ENCODE peak calls at places on chromosomes 12 and 14, in six cellular contexts. D is neuronal stem cell, U is IMR-90, H is H9, C is trophoblast cell, E is H1. L is an unnamed sample.

GRCh38 chr12:60227916-60228315 is 632.1 kb downstream of the SLC16A7 start:
- DNase-seq in D (no peak), U (no peak), H (no peak), C (no peak), E (no peak), L (no peak)

GRCh38 chr12:48143898-48144297 is 13.4 kb downstream of the ASB8 start:
- DNase-seq in D (no peak), U (no peak), H (no peak), C (peak), E (no peak), L (no peak)

GRCh38 chr14:53526190-53526589 is 373.1 kb upstream of the DDHD1 start:
- DNase-seq in D (no peak), U (peak), H (no peak), C (no peak), E (no peak), L (no peak)

GRCh38 chr14:90857866-90858265 is 41.6 kb upstream of the TTC7B start:
- DNase-seq in D (no peak), U (no peak), H (no peak), C (no peak), E (no peak), L (no peak)

GRCh38 chr12:131432532-131433260 is 278.2 kb upstream of the SFSWAP start:
- DNase-seq in D (no peak), U (no peak), H (no peak), C (no peak), E (no peak), L (no peak)

GRCh38 chr12:88299567-88300101 is 157.5 kb downstream of the TMTC3 start:
- DNase-seq in D (no peak), U (peak), H (no peak), C (peak), E (no peak), L (peak)

GRCh38 chr14:51534623-51535022 is 117.1 kb upstream of the FRMD6 start:
- DNase-seq in D (no peak), U (peak), H (no peak), C (peak), E (no peak), L (peak)

GRCh38 chr12:7113389-7113871 is 4.4 kb upstream of the C1RL start:
- DNase-seq in D (no peak), U (peak), H (no peak), C (peak), E (peak), L (peak)

GRCh38 chr12:32312049-32312670 is 87.2 kb upstream of the FGD4 start:
- DNase-seq in D (peak), U (peak), H (no peak), C (peak), E (no peak), L (peak)

GRCh38 chr12:99111600-99111999 is 466.5 kb downstream of the APAF1 start:
- DNase-seq in D (no peak), U (no peak), H (no peak), C (no peak), E (no peak), L (no peak)

GRCh38 chr14:67137744-67138371 is 51.4 kb upstream of the GARIN2 start:
- DNase-seq in D (no peak), U (peak), H (no peak), C (peak), E (no peak), L (peak)

GRCh38 chr14:56189306-56189705 is 71.1 kb downstream of the PELI2 start:
- DNase-seq in D (no peak), U (peak), H (no peak), C (peak), E (no peak), L (peak)

GRCh38 chr12:645563-646071 is 17.6 kb downstream of the NINJ2 start:
- DNase-seq in D (no peak), U (peak), H (no peak), C (peak), E (no peak), L (peak)

GRCh38 chr12:367972-368371 is 21.1 kb downstream of the KDM5A start:
- DNase-seq in D (no peak), U (no peak), H (no peak), C (no peak), E (no peak), L (no peak)

GRCh38 chr14:91737619-91738018 is 5.7 kb upstream of the CATSPERB start:
- DNase-seq in D (no peak), U (no peak), H (no peak), C (no peak), E (no peak), L (no peak)

GRCh38 chr12:65302891-65303290 is 24.4 kb downstream of the MSRB3 start:
- DNase-seq in D (no peak), U (no peak), H (no peak), C (no peak), E (no peak), L (no peak)

GRCh38 chr12:12899530-12900380 is 8.4 kb downstream of the GPRC5A start:
- DNase-seq in D (no peak), U (peak), H (no peak), C (peak), E (no peak), L (peak)

GRCh38 chr12:104480826-104481457 is 24.2 kb downstream of the CHST11 start:
- DNase-seq in D (no peak), U (peak), H (no peak), C (peak), E (no peak), L (peak)

GRCh38 chr14:92729632-92730358 is 18.6 kb downstream of the LGMN start:
- DNase-seq in D (no peak), U (peak), H (no peak), C (no peak), E (no peak), L (peak)

GRCh38 chr14:50871914-50872732 is at the start of gene ABHD12B:
- DNase-seq in D (no peak), U (no peak), H (no peak), C (no peak), E (peak), L (peak)

GRCh38 chr12:65324056-65324455 is 45.6 kb downstream of the MSRB3 start:
- DNase-seq in D (no peak), U (peak), H (no peak), C (no peak), E (no peak), L (no peak)

GRCh38 chr12:101857043-101857558 is 20.3 kb upstream of the DRAM1 start:
- DNase-seq in D (no peak), U (peak), H (no peak), C (peak), E (no peak), L (peak)

GRCh38 chr12:98745578-98746391 is 100.7 kb downstream of the APAF1 start:
- DNase-seq in D (no peak), U (peak), H (peak), C (peak), E (no peak), L (peak)

GRCh38 chr12:103647267-103647666 is 60.2 kb downstream of the STAB2 start:
- DNase-seq in D (no peak), U (peak), H (no peak), C (no peak), E (no peak), L (peak)

GRCh38 chr14:22776215-22776614 is 9.7 kb downstream of the OXA1L start:
- DNase-seq in D (no peak), U (no peak), H (no peak), C (no peak), E (no peak), L (no peak)

GRCh38 chr14:27995688-27996087 is 770.9 kb upstream of the FOXG1 start:
- DNase-seq in D (no peak), U (no peak), H (no peak), C (no peak), E (no peak), L (no peak)

GRCh38 chr12:48351022-48351708 is 446 bp upstream of the ZNF641 start:
- DNase-seq in D (peak), U (peak), H (peak), C (peak), E (no peak), L (peak)

GRCh38 chr14:75513911-75514672 is 8.2 kb upstream of the BATF start:
- DNase-seq in D (no peak), U (no peak), H (no peak), C (no peak), E (peak), L (no peak)

GRCh38 chr12:8948711-8949524 is 527 bp downstream of the M6PR start:
- DNase-seq in D (peak), U (peak), H (peak), C (peak), E (peak), L (peak)

GRCh38 chr12:84150226-84150625 is 762.4 kb downstream of the SLC6A15 start:
- DNase-seq in D (no peak), U (no peak), H (no peak), C (no peak), E (no peak), L (no peak)

GRCh38 chr12:21354641-21355040 is 18.1 kb upstream of the IAPP start:
- DNase-seq in D (no peak), U (no peak), H (no peak), C (no peak), E (no peak), L (no peak)

GRCh38 chr14:66206554-66206953 is 279.6 kb upstream of the CCDC196 start:
- DNase-seq in D (no peak), U (no peak), H (no peak), C (no peak), E (no peak), L (no peak)

GRCh38 chr12:70408004-70408790 is 42.1 kb downstream of the KCNMB4 start:
- DNase-seq in D (no peak), U (no peak), H (no peak), C (no peak), E (no peak), L (no peak)

GRCh38 chr12:77220586-77220985 is 155.2 kb upstream of the E2F7 start:
- DNase-seq in D (no peak), U (no peak), H (no peak), C (no peak), E (no peak), L (no peak)

GRCh38 chr12:47930634-47931033 is 25.8 kb upstream of the VDR start:
- DNase-seq in D (no peak), U (no peak), H (no peak), C (no peak), E (no peak), L (no peak)

GRCh38 chr12:6607751-6608591 is 792 bp upstream of the CHD4 start:
- DNase-seq in D (no peak), U (peak), H (peak), C (peak), E (no peak), L (peak)

GRCh38 chr14:75132374-75133086 is 5.7 kb upstream of the NEK9 start:
- DNase-seq in D (peak), U (peak), H (peak), C (peak), E (peak), L (peak)

GRCh38 chr12:111379942-111380554 is 11.2 kb upstream of the PHETA1 start:
- DNase-seq in D (no peak), U (no peak), H (no peak), C (no peak), E (no peak), L (no peak)
- H4K91ac ChIP-seq in D (no peak), U (no peak), H (no peak), C (no peak), E (no peak), L (no peak)

DNA sequence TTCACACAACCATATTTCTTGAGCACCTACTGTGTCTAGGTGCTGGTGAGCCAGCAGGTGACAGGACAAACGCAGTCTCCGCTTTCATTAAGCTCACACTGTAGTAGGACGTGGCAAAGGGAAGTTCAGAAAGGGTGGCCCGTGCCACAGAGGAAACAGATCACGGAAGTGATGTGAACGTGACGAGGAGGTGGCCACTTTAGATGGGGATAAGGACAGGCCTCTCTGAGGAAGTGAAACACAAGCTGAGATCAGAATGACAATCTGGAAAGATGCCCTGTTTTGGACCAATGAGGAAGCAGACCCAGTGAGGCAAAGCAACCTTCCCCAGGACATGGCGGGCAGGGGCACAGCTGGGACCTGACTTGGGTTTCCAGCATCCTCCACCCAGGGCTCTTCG is 127.4 kb upstream of the PRMT8 start:
- DNase-seq in D (no peak), U (no peak), H (peak), C (no peak), E (no peak), L (no peak)
- H3K14ac ChIP-seq in D (no peak), U (no peak), H (no peak), C (no peak), E (no peak), L (no peak)

DNA sequence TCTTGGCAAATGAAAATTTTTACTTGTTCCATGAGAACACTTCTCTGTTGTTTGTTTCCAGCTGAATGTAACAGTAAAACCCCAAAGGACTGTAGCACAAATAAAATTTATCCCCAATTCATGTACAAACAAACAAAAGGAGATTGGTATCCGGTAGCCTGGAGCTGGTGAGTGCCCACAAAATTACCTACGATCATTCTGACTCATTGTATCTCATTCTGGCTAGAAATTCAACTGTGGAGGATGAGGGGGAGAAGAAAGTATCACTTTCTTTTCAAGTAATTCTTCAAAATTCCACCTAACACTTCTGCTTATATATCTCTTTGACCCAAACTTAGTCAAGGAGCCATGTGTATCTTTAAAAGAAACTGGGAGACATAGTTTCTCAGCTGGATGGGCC is 268.5 kb downstream of the ALG10B start:
- DNase-seq in D (no peak), U (no peak), H (no peak), C (no peak), E (no peak), L (no peak)
- H4K91ac ChIP-seq in D (no peak), U (no peak), H (no peak), C (no peak), E (no peak), L (no peak)

GRCh38 chr12:27014859-27015729 is 910 bp upstream of the TM7SF3 start:
- DNase-seq in D (no peak), U (no peak), H (no peak), C (no peak), E (no peak), L (no peak)
- H3K14ac ChIP-seq in D (no peak), U (peak), H (no peak), C (no peak), E (no peak), L (no peak)

GRCh38 chr12:92369643-92370042 is 224.0 kb upstream of the BTG1 start:
- DNase-seq in D (no peak), U (no peak), H (no peak), C (no peak), E (no peak), L (no peak)

GRCh38 chr12:92365836-92366235 is 220.2 kb upstream of the BTG1 start:
- DNase-seq in D (no peak), U (no peak), H (no peak), C (no peak), E (no peak), L (no peak)

GRCh38 chr12:92365333-92365732 is 219.7 kb upstream of the BTG1 start:
- DNase-seq in D (no peak), U (no peak), H (no peak), C (no peak), E (no peak), L (no peak)

GRCh38 chr12:92369061-92369460 is 223.4 kb upstream of the BTG1 start:
- DNase-seq in D (no peak), U (no peak), H (no peak), C (no peak), E (no peak), L (no peak)

DNA sequence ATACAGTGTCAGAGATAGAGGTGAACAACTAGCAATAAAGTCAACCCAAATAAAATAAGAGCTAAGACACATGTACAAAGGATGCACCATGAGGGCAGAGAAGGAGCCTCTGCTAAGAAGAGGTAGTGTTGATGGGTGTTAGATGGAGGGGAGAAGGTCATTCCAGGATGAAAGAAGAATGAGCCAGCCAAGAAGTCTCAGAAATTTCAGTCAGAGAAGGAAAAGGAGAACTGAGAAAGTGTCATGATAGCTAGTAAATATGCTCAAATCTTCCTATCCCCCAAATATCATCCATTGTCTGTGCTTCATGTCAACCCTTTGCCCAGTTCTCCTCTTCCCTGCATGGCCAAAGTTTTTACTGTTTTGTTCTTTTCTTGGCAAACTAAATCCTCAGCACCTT is 225.2 kb upstream of the BTG1 start:
- DNase-seq in D (no peak), U (no peak), H (no peak), C (no peak), E (no peak), L (no peak)
- H4K91ac ChIP-seq in D (no peak), U (no peak), H (no peak), C (no peak), E (no peak), L (no peak)

DNA sequence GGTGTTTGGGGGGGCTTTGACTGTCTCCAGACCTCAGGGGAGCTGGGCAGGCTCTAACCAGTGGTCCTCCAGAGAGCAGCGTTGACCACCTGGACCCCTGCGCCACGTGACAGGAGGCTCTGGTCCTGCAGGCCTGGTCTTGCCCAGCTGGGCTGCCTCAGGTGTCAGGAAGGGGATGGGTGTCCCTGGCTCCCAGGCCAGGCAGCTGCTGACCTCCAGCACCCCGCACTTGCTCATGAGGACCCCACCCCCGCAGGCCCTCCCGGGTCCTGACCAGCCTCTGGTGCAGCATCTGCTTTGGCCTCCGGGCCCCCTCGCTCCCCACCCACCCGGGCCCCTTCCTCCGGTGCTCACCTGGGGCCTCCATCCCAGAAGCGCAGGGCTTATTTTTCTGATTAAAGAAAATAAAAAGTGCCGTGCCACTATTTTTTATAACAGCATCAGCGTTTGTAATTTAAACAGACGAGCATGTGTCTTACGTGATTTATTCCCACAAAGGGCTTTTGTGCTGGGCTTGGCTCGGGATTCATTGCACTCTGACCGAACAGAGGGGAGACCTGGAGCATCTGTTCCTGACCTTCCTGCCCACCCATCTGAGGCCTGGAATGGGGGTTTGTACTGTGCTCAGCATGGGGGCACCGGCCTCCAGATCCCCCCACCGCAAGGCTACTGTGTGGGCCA is 21.7 kb downstream of the FBRSL1 start:
- DNase-seq in D (no peak), U (no peak), H (no peak), C (no peak), E (no peak), L (no peak)
- H3K14ac ChIP-seq in D (no peak), U (no peak), H (no peak), C (no peak), E (no peak), L (no peak)

GRCh38 chr14:95380350-95381042 is 60.8 kb upstream of the CLMN start:
- DNase-seq in D (no peak), U (no peak), H (no peak), C (no peak), E (no peak), L (no peak)
- H4K91ac ChIP-seq in D (no peak), U (no peak), H (no peak), C (no peak), E (no peak), L (no peak)

DNA sequence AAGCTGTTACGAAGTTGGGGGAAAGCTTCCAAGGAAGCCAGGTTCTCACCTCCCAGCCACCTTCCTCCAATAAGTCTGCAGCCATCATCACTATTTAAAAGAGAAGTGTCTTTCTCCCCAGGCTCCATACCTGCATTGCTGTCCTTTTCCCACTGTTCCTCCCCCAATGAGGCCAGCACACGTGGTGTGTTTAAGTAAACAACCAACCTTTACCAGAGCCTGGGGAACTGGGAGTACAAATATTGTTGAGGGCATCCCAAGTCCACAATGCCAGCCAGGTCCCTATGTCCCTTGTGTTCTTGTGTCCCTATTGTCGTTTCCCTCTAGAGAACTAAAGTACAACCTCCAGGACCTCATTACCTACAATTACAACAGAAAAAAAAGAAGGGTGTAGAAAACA is 49.2 kb upstream of the PNMA1 start:
- DNase-seq in D (no peak), U (no peak), H (no peak), C (no peak), E (no peak), L (no peak)
- H3K14ac ChIP-seq in D (no peak), U (no peak), H (no peak), C (no peak), E (no peak), L (no peak)

GRCh38 chr14:96149131-96149530 is 55.5 kb upstream of the BDKRB2 start:
- DNase-seq in D (no peak), U (no peak), H (no peak), C (no peak), E (no peak), L (no peak)
- H4K91ac ChIP-seq in D (no peak), U (peak), H (no peak), C (peak), E (no peak), L (peak)

L was measured in mesenchymal stem cell.